ENCODE peak calls at places on chromosomes 11 and 22, in seven cellular contexts. F, W, K, N, G, H and Z are unnamed samples.

GRCh38 chr11:65355013-65355775 is 643 bp downstream of the TIGD3 start:
- DNase-seq in F (peak; percentile 31), K (no peak), G (no peak), H (no peak), W (peak; percentile 40), N (peak; percentile 35), Z (peak; percentile 4)

GRCh38 chr11:117239295-117239694 is 6.8 kb downstream of the RNF214 start:
- DNase-seq in W (no peak), N (no peak), K (no peak), H (no peak), G (peak; percentile 94), F (no peak), Z (no peak)

GRCh38 chr22:37088108-37088605 is 21.4 kb downstream of the TMPRSS6 start:
- DNase-seq in H (no peak), W (no peak), K (no peak), F (no peak), G (peak; percentile 24), N (peak; percentile 63), Z (no peak)

GRCh38 chr11:32087602-32088001 is 3.3 kb upstream of the RCN1 start:
- DNase-seq in F (no peak), W (no peak), N (no peak), K (no peak), H (no peak), G (no peak), Z (no peak)

GRCh38 chr11:61830318-61831105 is 2.4 kb downstream of the FADS2 start:
- DNase-seq in G (no peak), H (no peak), K (no peak), N (no peak), W (no peak), F (no peak), Z (no peak)

GRCh38 chr11:1088927-1089737 is 14.5 kb downstream of the MUC2 start:
- DNase-seq in N (no peak), K (no peak), W (no peak), H (no peak), F (no peak), G (no peak), Z (no peak)

GRCh38 chr22:47356433-47357011 is 594.1 kb downstream of the TBC1D22A start:
- DNase-seq in K (no peak), N (no peak), H (no peak), F (no peak), G (no peak), W (no peak), Z (no peak)

GRCh38 chr22:40434745-40435144 is 64.4 kb downstream of the SGSM3 start:
- DNase-seq in H (no peak), N (no peak), W (no peak), G (no peak), K (no peak), F (no peak), Z (no peak)

GRCh38 chr11:107792049-107792443 is 66.5 kb downstream of the SLC35F2 start:
- DNase-seq in G (no peak), N (no peak), W (no peak), F (no peak), K (no peak), H (no peak), Z (no peak)

GRCh38 chr11:4479676-4480075 is 2.8 kb upstream of the OR52K1 start:
- DNase-seq in F (no peak), G (no peak), N (no peak), H (no peak), K (no peak), W (no peak), Z (no peak)

GRCh38 chr11:74418509-74418895 is 20.3 kb upstream of the PGM2L1 start:
- DNase-seq in N (no peak), K (no peak), H (no peak), G (peak; percentile 53), W (no peak), F (no peak), Z (no peak)

GRCh38 chr11:1343391-1344055 is 34.1 kb upstream of the TOLLIP start:
- DNase-seq in N (no peak), H (no peak), W (no peak), G (no peak), F (no peak), K (no peak), Z (no peak)

GRCh38 chr11:130945945-130946344 is 29.7 kb upstream of the SNX19 start:
- DNase-seq in F (peak; percentile 72), H (peak; percentile 45), N (no peak), G (peak; percentile 57), K (no peak), W (no peak), Z (no peak)

GRCh38 chr11:12235945-12236743 is 125.8 kb downstream of the MICAL2 start:
- DNase-seq in H (peak; percentile 58), K (no peak), F (no peak), N (peak; percentile 43), W (no peak), G (no peak), Z (peak; percentile 45)

GRCh38 chr22:22410121-22410520 is 98.4 kb downstream of the ZNF280B start:
- DNase-seq in H (no peak), G (no peak), F (peak; percentile 70), N (no peak), W (no peak), K (no peak), Z (peak; percentile 85)

GRCh38 chr11:104164028-104164520 is at the start of gene PDGFD:
- DNase-seq in N (peak; percentile 0), K (no peak), W (peak; percentile 10), G (no peak), H (peak; percentile 44), F (peak; percentile 65), Z (no peak)

GRCh38 chr11:18379201-18379600 is 15.2 kb upstream of the LDHA start:
- DNase-seq in G (no peak), W (no peak), H (no peak), K (no peak), N (no peak), F (no peak), Z (no peak)

GRCh38 chr11:134845474-134846435 is 433.7 kb upstream of the B3GAT1 start:
- DNase-seq in W (no peak), H (no peak), F (no peak), K (no peak), G (no peak), N (no peak), Z (no peak)

GRCh38 chr11:888290-889212 is 22.1 kb downstream of the CHID1 start:
- DNase-seq in N (no peak), K (no peak), G (no peak), H (no peak), F (no peak), W (no peak), Z (no peak)

GRCh38 chr11:130940706-130941105 is 24.4 kb upstream of the SNX19 start:
- DNase-seq in K (no peak), G (peak; percentile 2), W (no peak), F (no peak), H (no peak), N (no peak), Z (no peak)

GRCh38 chr22:23276656-23277582 is 96.6 kb downstream of the BCR start:
- DNase-seq in G (no peak), N (no peak), H (no peak), W (no peak), K (no peak), F (no peak), Z (no peak)

GRCh38 chr11:96033054-96033453 is 109.1 kb upstream of the MTMR2 start:
- DNase-seq in W (no peak), K (no peak), N (no peak), G (no peak), H (no peak), F (no peak), Z (no peak)

GRCh38 chr22:44143117-44143495 is 37.6 kb upstream of the PARVG start:
- DNase-seq in H (no peak), K (no peak), N (no peak), G (no peak), W (no peak), F (no peak), Z (no peak)